ENCODE peak calls at places on chromosomes 3 and 15, in ten cellular contexts. L is NCI-H69; P is upper lobe of left lung; Q is stimulated activated effector memory CD8-positive, alpha-beta T cell treated with anti-CD3 and anti-CD28 coated beads, Interleukin-12 subunit alpha, Interleukin-12 subunit beta, amount 100 ng/mL, for 72 hours; M is stimulated activated naive B cell treated with anti-CD40 and anti-IgM and Interleukin-4, amounts not matched to agents 10 μg/mL and 1 μg/mL and 100 μg/mL, for 72 hours; S is heart right ventricle; H is smooth muscle cell of the brain vasculature; N is activated CD8-positive, alpha-beta memory T cell treated with anti-CD3 and anti-CD28 coated beads for 48 hours; B is amygdala; I is GOT3. Z is an unnamed sample.

GRCh38 chr3:64977308-64978100 is 289.7 kb upstream of the ADAMTS9 start:
- DNase-seq in L (no peak), P (no peak), Q (no peak), M (no peak), S (no peak), H (no peak), N (no peak), B (no peak), I (no peak), Z (no peak)

GRCh38 chr15:29611057-29611456 is 211.2 kb downstream of the TJP1 start:
- DNase-seq in L (no peak), P (no peak), Q (no peak), M (no peak), S (no peak), H (no peak), N (no peak), B (no peak), I (no peak), Z (no peak)

GRCh38 chr15:63079938-63080626 is 37.5 kb downstream of the TPM1 start:
- DNase-seq in L (no peak), P (no peak), Q (no peak), M (no peak), S (no peak), H (no peak), N (no peak), B (no peak), I (no peak), Z (no peak)

GRCh38 chr15:73921257-73921890 is 4.9 kb upstream of the LOXL1 start:
- DNase-seq in L (no peak), P (no peak), Q (no peak), M (no peak), S (peak), H (no peak), N (no peak), B (no peak), I (no peak), Z (peak)

GRCh38 chr15:45023659-45024320 is 795 bp downstream of the SORD start:
- DNase-seq in L (peak), P (no peak), Q (no peak), M (no peak), S (no peak), H (no peak), N (no peak), B (no peak), I (no peak), Z (peak)

GRCh38 chr15:73983211-73983727 is 8.8 kb downstream of the STOML1 start:
- DNase-seq in L (peak), P (peak), Q (no peak), M (no peak), S (peak), H (no peak), N (no peak), B (no peak), I (peak), Z (no peak)

GRCh38 chr15:95923797-95924196 is 406.7 kb upstream of the NR2F2 start:
- DNase-seq in L (no peak), P (no peak), Q (no peak), M (no peak), S (no peak), H (no peak), N (no peak), B (no peak), I (no peak), Z (no peak)

GRCh38 chr15:31265090-31265870 is 61.4 kb upstream of the KLF13 start:
- DNase-seq in L (peak), P (no peak), Q (no peak), M (no peak), S (no peak), H (no peak), N (no peak), B (no peak), I (no peak), Z (no peak)

GRCh38 chr3:108130705-108131104 is 39.9 kb upstream of the CD47 start:
- DNase-seq in L (no peak), P (no peak), Q (no peak), M (no peak), S (no peak), H (no peak), N (no peak), B (no peak), I (no peak), Z (no peak)

GRCh38 chr15:73440571-73440970 is 2.4 kb upstream of the REC114 start:
- DNase-seq in L (peak), P (no peak), Q (no peak), M (no peak), S (no peak), H (no peak), N (no peak), B (no peak), I (no peak), Z (no peak)

GRCh38 chr15:69860921-69861320 is 236.8 kb downstream of the TLE3 start:
- DNase-seq in L (no peak), P (no peak), Q (no peak), M (no peak), S (no peak), H (no peak), N (no peak), B (no peak), I (no peak), Z (no peak)

GRCh38 chr15:29601811-29602210 is 220.5 kb downstream of the TJP1 start:
- DNase-seq in L (peak), P (no peak), Q (no peak), M (no peak), S (no peak), H (no peak), N (no peak), B (no peak), I (no peak), Z (no peak)

GRCh38 chr3:43866529-43867353 is 176.0 kb downstream of the ABHD5 start:
- DNase-seq in L (no peak), P (no peak), Q (no peak), M (no peak), S (no peak), H (peak), N (no peak), B (no peak), I (no peak), Z (no peak)

GRCh38 chr3:49122886-49123545 is 2.4 kb upstream of the USP19 start:
- DNase-seq in L (no peak), P (no peak), Q (no peak), M (no peak), S (no peak), H (no peak), N (no peak), B (no peak), I (no peak), Z (no peak)

GRCh38 chr3:8540456-8540855 is 38.8 kb downstream of the LMCD1 start:
- DNase-seq in L (no peak), P (no peak), Q (no peak), M (no peak), S (no peak), H (no peak), N (no peak), B (no peak), I (no peak), Z (no peak)

GRCh38 chr3:39970982-39971381 is 161.6 kb downstream of the MYRIP start:
- DNase-seq in L (no peak), P (no peak), Q (no peak), M (no peak), S (no peak), H (no peak), N (no peak), B (no peak), I (no peak), Z (no peak)

GRCh38 chr3:14513566-14514322 is 26.4 kb downstream of the GRIP2 start:
- DNase-seq in L (no peak), P (no peak), Q (no peak), M (no peak), S (no peak), H (no peak), N (no peak), B (no peak), I (no peak), Z (peak)

GRCh38 chr3:70040386-70040785 is 40.9 kb downstream of the SAMMSON start:
- DNase-seq in L (no peak), P (no peak), Q (no peak), M (no peak), S (no peak), H (no peak), N (no peak), B (no peak), I (no peak), Z (no peak)

GRCh38 chr15:82538961-82539689 is 1.1 kb downstream of the RPS17 start:
- DNase-seq in L (no peak), P (peak), Q (no peak), M (no peak), S (no peak), H (no peak), N (no peak), B (no peak), I (no peak), Z (peak)

GRCh38 chr3:11565492-11565891 is 78.2 kb downstream of the VGLL4 start:
- DNase-seq in L (no peak), P (peak), Q (no peak), M (no peak), S (no peak), H (no peak), N (no peak), B (no peak), I (no peak), Z (no peak)

GRCh38 chr3:180000500-180000899 is 36.2 kb downstream of the PEX5L start:
- DNase-seq in L (no peak), P (no peak), Q (no peak), M (no peak), S (no peak), H (no peak), N (no peak), B (no peak), I (no peak), Z (no peak)

GRCh38 chr3:30012941-30013543 is 593.4 kb upstream of the TGFBR2 start:
- DNase-seq in L (peak), P (no peak), Q (no peak), M (no peak), S (no peak), H (peak), N (peak), B (no peak), I (no peak), Z (peak)

GRCh38 chr3:113867506-113867905 is 28.9 kb downstream of the GRAMD1C start:
- DNase-seq in L (no peak), P (no peak), Q (no peak), M (no peak), S (no peak), H (no peak), N (no peak), B (no peak), I (no peak), Z (no peak)

GRCh38 chr3:69013256-69014021 is at the start of gene EOGT:
- DNase-seq in L (peak), P (peak), Q (peak), M (peak), S (peak), H (no peak), N (peak), B (peak), I (peak), Z (peak)

GRCh38 chr3:160649596-160649995 is 27.4 kb upstream of the ARL14 start:
- DNase-seq in L (no peak), P (no peak), Q (no peak), M (no peak), S (no peak), H (no peak), N (no peak), B (no peak), I (no peak), Z (no peak)

GRCh38 chr3:66153961-66154923 is 66.6 kb upstream of the SLC25A26 start:
- DNase-seq in L (no peak), P (peak), Q (no peak), M (no peak), S (peak), H (no peak), N (no peak), B (no peak), I (no peak), Z (no peak)

GRCh38 chr3:43956945-43957344 is 266.2 kb downstream of the ABHD5 start:
- DNase-seq in L (no peak), P (no peak), Q (no peak), M (no peak), S (no peak), H (no peak), N (no peak), B (no peak), I (no peak), Z (no peak)

GRCh38 chr3:189267981-189268613 is 96.3 kb downstream of the TPRG1 start:
- DNase-seq in L (peak), P (no peak), Q (no peak), M (no peak), S (no peak), H (no peak), N (no peak), B (no peak), I (no peak), Z (no peak)

GRCh38 chr3:52090131-52090548 is 33.8 kb upstream of the DUSP7 start:
- DNase-seq in L (no peak), P (no peak), Q (no peak), M (no peak), S (no peak), H (peak), N (no peak), B (no peak), I (no peak), Z (no peak)

GRCh38 chr3:117736851-117737250 is 1027.3 kb downstream of the TUSC7 start:
- DNase-seq in L (no peak), P (no peak), Q (no peak), M (no peak), S (no peak), H (no peak), N (no peak), B (no peak), I (no peak), Z (no peak)

GRCh38 chr3:125039041-125039896 is 16.5 kb downstream of the HEG1 start:
- DNase-seq in L (peak), P (peak), Q (no peak), M (no peak), S (no peak), H (no peak), N (no peak), B (no peak), I (no peak), Z (no peak)

GRCh38 chr3:104886220-104886995 is 480.3 kb upstream of the ALCAM start:
- DNase-seq in L (no peak), P (no peak), Q (no peak), M (no peak), S (no peak), H (no peak), N (no peak), B (no peak), I (no peak), Z (no peak)

GRCh38 chr3:43759297-43759782 is 68.6 kb downstream of the ABHD5 start:
- DNase-seq in L (peak), P (no peak), Q (no peak), M (no peak), S (no peak), H (no peak), N (no peak), B (no peak), I (no peak), Z (peak)

GRCh38 chr3:179943097-179943880 is 93.4 kb downstream of the PEX5L start:
- DNase-seq in L (peak), P (no peak), Q (no peak), M (no peak), S (no peak), H (no peak), N (no peak), B (no peak), I (no peak), Z (no peak)

GRCh38 chr3:28315711-28316110 is 32.8 kb upstream of the ZCWPW2 start:
- DNase-seq in L (no peak), P (no peak), Q (no peak), M (no peak), S (no peak), H (no peak), N (no peak), B (no peak), I (no peak), Z (no peak)